ENCODE peak calls at places on chromosomes 7 and 10, in seven cellular contexts. V is pancreas; D is WERI-Rb-1; N is left ventricle myocardium inferior; R is heart left ventricle; P is effector memory CD4-positive, alpha-beta T cell; C is heart right ventricle. F is an unnamed sample.

GRCh38 chr10:120854388-120854787 is 3.2 kb downstream of the WDR11 start:
- DNase-seq in V (no peak), D (no peak), N (no peak), R (no peak), P (no peak), C (no peak), F (no peak)

GRCh38 chr7:66356277-66356721 is 151.2 kb downstream of the TPST1 start:
- DNase-seq in V (no peak), D (no peak), N (no peak), R (no peak), P (no peak), C (no peak), F (no peak)

GRCh38 chr7:117550625-117551024 is 70.8 kb downstream of the CFTR start:
- DNase-seq in V (no peak), D (no peak), N (no peak), R (no peak), P (no peak), C (no peak), F (no peak)

GRCh38 chr10:120760246-120760645 is 90.9 kb upstream of the WDR11 start:
- DNase-seq in V (no peak), D (no peak), N (no peak), R (no peak), P (no peak), C (no peak), F (no peak)

GRCh38 chr7:29228289-29229011 is 33.9 kb downstream of the CHN2 start:
- DNase-seq in V (no peak), D (no peak), N (no peak), R (no peak), P (no peak), C (no peak), F (no peak)

GRCh38 chr7:134062460-134062859 is 64.7 kb upstream of the LRGUK start:
- DNase-seq in V (no peak), D (no peak), N (no peak), R (peak; percentile 51), P (no peak), C (peak; percentile 35), F (no peak)

GRCh38 chr7:98200364-98200763 is 10.9 kb upstream of the BHLHA15 start:
- DNase-seq in V (no peak), D (no peak), N (no peak), R (no peak), P (no peak), C (no peak), F (peak; percentile 33)

GRCh38 chr7:124423863-124424262 is 341.7 kb downstream of the GPR37 start:
- DNase-seq in V (no peak), D (no peak), N (no peak), R (no peak), P (no peak), C (no peak), F (no peak)

GRCh38 chr7:98196706-98197605 is 14.3 kb upstream of the BHLHA15 start:
- DNase-seq in V (no peak), D (no peak), N (no peak), R (no peak), P (no peak), C (no peak), F (no peak)

GRCh38 chr10:69952801-69953200 is 99.8 kb upstream of the MACROH2A2 start:
- DNase-seq in V (no peak), D (no peak), N (no peak), R (no peak), P (no peak), C (no peak), F (no peak)

GRCh38 chr7:13641699-13642098 is 347.8 kb downstream of the ETV1 start:
- DNase-seq in V (no peak), D (no peak), N (no peak), R (no peak), P (no peak), C (no peak), F (no peak)

GRCh38 chr7:131076711-131077170 is 250.9 kb upstream of the MKLN1 start:
- DNase-seq in V (no peak), D (no peak), N (no peak), R (no peak), P (no peak), C (no peak), F (no peak)

GRCh38 chr10:112536663-112537062 is 89.6 kb downstream of the VTI1A start:
- DNase-seq in V (no peak), D (no peak), N (no peak), R (no peak), P (no peak), C (no peak), F (no peak)

GRCh38 chr7:27423290-27423689 is 180.7 kb downstream of the EVX1 start:
- DNase-seq in V (no peak), D (no peak), N (no peak), R (no peak), P (no peak), C (no peak), F (no peak)

GRCh38 chr7:150990416-150991186 is at the start of gene NOS3:
- DNase-seq in V (no peak), D (no peak), N (no peak), R (no peak), P (no peak), C (no peak), F (no peak)

GRCh38 chr7:55350281-55350680 is 14.9 kb upstream of the LANCL2 start:
- DNase-seq in V (no peak), D (no peak), N (no peak), R (no peak), P (no peak), C (no peak), F (no peak)

DNA sequence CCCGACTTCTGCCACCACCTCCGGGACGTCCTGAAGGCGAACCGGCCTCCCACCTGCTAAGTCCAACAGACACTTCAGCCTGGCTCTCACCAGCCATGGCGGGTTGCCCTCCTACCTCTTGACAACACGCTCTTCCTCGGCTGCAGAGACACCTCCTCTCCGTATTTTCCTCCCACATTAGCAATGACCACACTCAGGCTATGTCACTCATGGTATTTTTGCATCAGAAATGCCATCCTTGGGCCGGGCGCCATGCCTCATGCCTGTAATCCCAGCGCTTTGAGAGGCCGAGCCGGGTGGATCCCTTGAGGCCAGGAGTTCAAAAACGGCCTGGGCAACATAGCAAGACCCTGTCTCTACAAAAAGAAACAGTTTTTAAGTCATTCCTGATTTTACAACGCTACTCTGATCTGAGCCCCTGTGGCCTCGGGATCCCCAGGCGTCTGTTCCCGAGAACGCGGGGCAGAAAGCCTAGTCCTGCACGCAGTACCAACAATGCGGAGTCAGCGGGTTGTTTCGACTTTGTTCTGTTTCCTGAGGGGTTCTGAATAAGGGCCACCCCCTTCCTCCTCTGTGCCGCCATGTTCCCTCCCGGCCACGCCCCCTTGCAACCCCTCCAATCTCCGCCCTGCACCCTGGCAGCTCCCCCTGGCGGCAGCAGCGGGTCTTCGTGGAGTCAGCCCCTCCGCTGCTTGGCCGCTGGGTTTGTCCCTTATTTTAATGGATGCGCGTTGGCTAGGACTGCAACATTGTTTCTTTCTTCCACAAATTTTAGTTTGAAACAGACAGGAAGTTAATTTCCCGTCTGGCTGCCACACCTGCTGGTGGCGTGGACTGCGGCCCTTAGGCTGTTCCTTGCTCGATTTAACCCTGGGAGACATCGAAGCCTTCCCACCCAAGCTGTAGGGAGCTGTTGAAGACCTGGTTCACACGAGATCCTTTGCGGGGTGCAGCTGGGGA is 9.7 kb upstream of the ZFAND2A start:
- DNase-seq in V (peak; percentile 79), D (peak; percentile 81), N (peak; percentile 84), R (peak; percentile 87), P (peak; percentile 90), C (peak; percentile 80), F (peak; percentile 86)
- H3K4me3 ChIP-seq in V (peak overlapping the region; percentile 26), D (peak overlapping the region; percentile 45), N (peak overlapping the region; percentile 61), R (no peak overlapping the region), P (peak overlapping the region; percentile 57), C (no peak overlapping the region), F (peak overlapping the region; percentile 57)

DNA sequence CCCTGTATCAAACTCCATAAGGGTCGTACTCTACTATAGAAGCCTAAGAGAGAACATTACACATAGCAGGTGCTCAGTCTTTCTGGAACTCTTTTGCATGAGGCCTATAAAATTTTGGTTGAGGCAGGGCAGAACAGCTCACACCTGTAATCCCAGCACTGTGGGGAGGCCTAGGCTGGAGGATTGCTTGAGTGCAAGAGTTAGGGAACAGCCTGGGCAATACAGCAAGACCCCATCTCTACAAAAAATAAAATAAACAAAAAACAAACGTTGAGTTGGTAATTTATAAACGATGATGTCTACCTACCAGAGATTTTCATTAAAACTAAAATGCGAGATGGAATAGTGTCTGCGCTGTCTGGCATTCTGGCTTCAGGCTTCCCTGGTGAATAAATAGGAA is 876 bp downstream of the PON2 start:
- DNase-seq in V (no peak), D (no peak), N (no peak), R (no peak), P (no peak), C (no peak), F (no peak)
- H3K27ac ChIP-seq in V (peak overlapping the region; percentile 86), D (no peak overlapping the region), N (peak overlapping the region; percentile 96), R (peak overlapping the region; percentile 92), P (no peak overlapping the region), C (no peak overlapping the region), F (no peak overlapping the region)

DNA sequence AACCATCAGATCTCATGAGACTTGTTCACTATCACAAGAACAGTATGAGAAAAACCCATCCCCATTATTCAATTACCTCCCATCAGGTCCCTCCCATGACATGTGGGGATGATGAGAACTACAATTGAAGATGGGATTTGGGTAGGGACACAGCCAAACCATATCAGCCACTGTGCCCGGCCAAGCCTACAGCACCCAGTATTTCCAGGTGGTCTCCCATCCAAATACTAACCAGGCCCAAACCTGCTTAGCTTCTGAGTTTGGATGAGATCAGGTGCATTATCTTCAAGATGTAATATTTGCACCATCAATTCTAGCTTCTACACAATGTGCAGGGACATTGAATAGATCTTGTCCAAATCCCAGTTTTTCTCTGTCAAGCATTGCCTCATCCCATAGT is 196.9 kb downstream of the BAMBI start:
- DNase-seq in V (no peak), D (no peak), N (no peak), R (no peak), P (no peak), C (no peak), F (no peak)
- H3K9me3 ChIP-seq in V (no peaks in the 10 kb centered on the region), D (no peaks in the 10 kb centered on the region), N (no peaks in the 10 kb centered on the region), R (no peaks in the 10 kb centered on the region), P (no peaks in the 10 kb centered on the region), C (no peaks in the 10 kb centered on the region), F (no peaks in the 10 kb centered on the region)

GRCh38 chr10:123323884-123324283 is 169.7 kb downstream of the BUB3 start:
- DNase-seq in V (no peak), D (no peak), N (no peak), R (no peak), P (no peak), C (no peak), F (no peak)

GRCh38 chr10:123327450-123327849 is 173.2 kb downstream of the BUB3 start:
- DNase-seq in V (no peak), D (no peak), N (no peak), R (no peak), P (no peak), C (no peak), F (no peak)

GRCh38 chr10:123331438-123331837 is 177.2 kb downstream of the BUB3 start:
- DNase-seq in V (no peak), D (no peak), N (no peak), R (no peak), P (no peak), C (no peak), F (no peak)

GRCh38 chr10:123325663-123326175 is 171.5 kb downstream of the BUB3 start:
- DNase-seq in V (no peak), D (no peak), N (no peak), R (no peak), P (no peak), C (no peak), F (no peak)

DNA sequence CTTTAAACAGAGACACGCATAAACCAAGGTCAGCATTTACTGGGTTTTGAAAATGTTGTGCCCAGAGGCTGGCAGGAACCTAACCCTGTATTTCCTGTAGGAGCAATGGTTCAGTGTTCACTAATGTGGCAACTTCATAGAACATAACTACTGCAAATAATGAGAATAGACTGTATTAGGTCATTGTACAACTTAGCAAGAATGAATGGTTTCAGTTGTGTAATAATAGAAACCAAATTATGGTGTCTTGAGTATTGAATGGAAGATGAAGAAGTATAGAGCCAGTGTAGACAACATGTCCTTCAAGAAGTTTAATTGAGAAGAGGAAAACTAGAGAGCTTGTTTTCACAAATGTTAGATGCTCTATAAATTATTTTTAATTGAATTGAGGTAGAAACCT is 172.5 kb downstream of the BUB3 start:
- DNase-seq in V (no peak), D (no peak), N (no peak), R (no peak), P (no peak), C (no peak), F (no peak)
- H3K4me3 ChIP-seq in V (no peak overlapping the region), D (no peak overlapping the region), N (no peak overlapping the region), R (no peak overlapping the region), P (no peak overlapping the region), C (no peak overlapping the region), F (no peak overlapping the region)

F was measured in CD8-positive, alpha-beta memory T cell.